ENCODE peak calls at places on chromosomes 3 and 15, in nine cellular contexts. One of them, this sample, is unnamed.

GRCh38 chr3:33278106-33278672 is 947 bp downstream of the FBXL2 start:
- DNase-seq in adipocyte: peak; percentile 44
- DNase-seq in HepG2: no peak
- DNase-seq in astrocyte: no peak
- DNase-seq in IMR-90: no peak
- DNase-seq in neuronal stem cell: no peak
- DNase-seq in endothelial cell of umbilical vein: peak; percentile 32
- DNase-seq in keratinocyte: no peak
- DNase-seq in HCT116: no peak
- DNase-seq in this sample: no peak

GRCh38 chr3:50675179-50676030 is 678 bp downstream of the DOCK3 start:
- DNase-seq in astrocyte: no peak
- DNase-seq in neuronal stem cell: peak; percentile 56
- DNase-seq in keratinocyte: no peak
- DNase-seq in HepG2: no peak
- DNase-seq in HCT116: no peak
- DNase-seq in adipocyte: peak; percentile 21
- DNase-seq in endothelial cell of umbilical vein: no peak
- DNase-seq in IMR-90: no peak
- DNase-seq in this sample: no peak

GRCh38 chr3:146646251-146646650 is 41.1 kb upstream of the PLSCR5 start:
- DNase-seq in adipocyte: no peak
- DNase-seq in keratinocyte: no peak
- DNase-seq in neuronal stem cell: no peak
- DNase-seq in HCT116: no peak
- DNase-seq in IMR-90: no peak
- DNase-seq in endothelial cell of umbilical vein: no peak
- DNase-seq in astrocyte: no peak
- DNase-seq in HepG2: no peak
- DNase-seq in this sample: no peak

GRCh38 chr15:66955871-66956585 is 109.4 kb upstream of the SMAD3 start:
- DNase-seq in neuronal stem cell: no peak
- DNase-seq in IMR-90: peak; percentile 80
- DNase-seq in keratinocyte: peak; percentile 56
- DNase-seq in HCT116: peak; percentile 56
- DNase-seq in HepG2: no peak
- DNase-seq in astrocyte: peak; percentile 75
- DNase-seq in adipocyte: no peak
- DNase-seq in endothelial cell of umbilical vein: peak; percentile 85
- DNase-seq in this sample: no peak

GRCh38 chr3:129633751-129634481 is 27.4 kb upstream of the PLXND1 start:
- DNase-seq in HepG2: no peak
- DNase-seq in astrocyte: no peak
- DNase-seq in keratinocyte: no peak
- DNase-seq in endothelial cell of umbilical vein: no peak
- DNase-seq in IMR-90: no peak
- DNase-seq in HCT116: no peak
- DNase-seq in neuronal stem cell: no peak
- DNase-seq in adipocyte: no peak
- DNase-seq in this sample: peak; percentile 45

GRCh38 chr15:51401872-51402517 is 60.5 kb downstream of the GLDN start:
- DNase-seq in astrocyte: no peak
- DNase-seq in IMR-90: peak; percentile 26
- DNase-seq in adipocyte: peak; percentile 55
- DNase-seq in HCT116: no peak
- DNase-seq in endothelial cell of umbilical vein: peak; percentile 13
- DNase-seq in neuronal stem cell: peak; percentile 39
- DNase-seq in keratinocyte: no peak
- DNase-seq in HepG2: peak; percentile 23
- DNase-seq in this sample: no peak

GRCh38 chr3:114686624-114687023 is 392.8 kb downstream of the TIGIT start:
- DNase-seq in adipocyte: peak; percentile 12
- DNase-seq in keratinocyte: no peak
- DNase-seq in HCT116: no peak
- DNase-seq in astrocyte: no peak
- DNase-seq in IMR-90: no peak
- DNase-seq in neuronal stem cell: no peak
- DNase-seq in endothelial cell of umbilical vein: peak; percentile 2
- DNase-seq in HepG2: no peak
- DNase-seq in this sample: no peak

GRCh38 chr3:59483191-59483590 is 433.4 kb upstream of the CFAP20DC start:
- DNase-seq in neuronal stem cell: no peak
- DNase-seq in HepG2: no peak
- DNase-seq in endothelial cell of umbilical vein: no peak
- DNase-seq in IMR-90: no peak
- DNase-seq in HCT116: no peak
- DNase-seq in adipocyte: no peak
- DNase-seq in astrocyte: no peak
- DNase-seq in keratinocyte: no peak
- DNase-seq in this sample: no peak

GRCh38 chr3:119428538-119428937 is 34.9 kb downstream of the TMEM39A start:
- DNase-seq in keratinocyte: no peak
- DNase-seq in HepG2: peak; percentile 20
- DNase-seq in astrocyte: no peak
- DNase-seq in HCT116: no peak
- DNase-seq in adipocyte: no peak
- DNase-seq in endothelial cell of umbilical vein: no peak
- DNase-seq in IMR-90: no peak
- DNase-seq in neuronal stem cell: no peak
- DNase-seq in this sample: no peak

GRCh38 chr3:129312021-129312639 is 33.5 kb downstream of the HMCES start:
- DNase-seq in IMR-90: peak; percentile 55
- DNase-seq in endothelial cell of umbilical vein: no peak
- DNase-seq in neuronal stem cell: no peak
- DNase-seq in HepG2: no peak
- DNase-seq in HCT116: no peak
- DNase-seq in astrocyte: no peak
- DNase-seq in adipocyte: no peak
- DNase-seq in keratinocyte: no peak
- DNase-seq in this sample: no peak

GRCh38 chr15:52797625-52798501 is 7.7 kb upstream of the ONECUT1 start:
- DNase-seq in adipocyte: no peak
- DNase-seq in HCT116: no peak
- DNase-seq in HepG2: no peak
- DNase-seq in astrocyte: no peak
- DNase-seq in neuronal stem cell: peak; percentile 15
- DNase-seq in IMR-90: no peak
- DNase-seq in endothelial cell of umbilical vein: no peak
- DNase-seq in keratinocyte: no peak
- DNase-seq in this sample: peak; percentile 83

GRCh38 chr3:191328383-191328962 is 721 bp upstream of the CCDC50 start:
- DNase-seq in neuronal stem cell: no peak
- DNase-seq in adipocyte: no peak
- DNase-seq in keratinocyte: no peak
- DNase-seq in astrocyte: peak; percentile 46
- DNase-seq in HCT116: no peak
- DNase-seq in endothelial cell of umbilical vein: peak; percentile 22
- DNase-seq in HepG2: no peak
- DNase-seq in IMR-90: no peak
- DNase-seq in this sample: no peak
- H3K9ac ChIP-seq in neuronal stem cell: no peak overlapping the region
- H3K9ac ChIP-seq in adipocyte: peak overlapping the region; percentile 92
- H3K9ac ChIP-seq in keratinocyte: peak overlapping the region; percentile 91
- H3K9ac ChIP-seq in astrocyte: peak overlapping the region; percentile 98
- H3K9ac ChIP-seq in HCT116: peak overlapping the region; percentile 84
- H3K9ac ChIP-seq in endothelial cell of umbilical vein: peak overlapping the region; percentile 98
- H3K9ac ChIP-seq in HepG2: peak overlapping the region; percentile 94
- H3K9ac ChIP-seq in IMR-90: peak overlapping the region; percentile 100
- H3K9ac ChIP-seq in this sample: no peak overlapping the region

GRCh38 chr3:61780455-61781239 is 219.3 kb downstream of the PTPRG start:
- DNase-seq in HCT116: no peak
- DNase-seq in endothelial cell of umbilical vein: no peak
- DNase-seq in keratinocyte: no peak
- DNase-seq in adipocyte: no peak
- DNase-seq in astrocyte: no peak
- DNase-seq in HepG2: no peak
- DNase-seq in neuronal stem cell: no peak
- DNase-seq in IMR-90: no peak
- DNase-seq in this sample: no peak

GRCh38 chr3:61788623-61789507 is 227.5 kb downstream of the PTPRG start:
- DNase-seq in endothelial cell of umbilical vein: no peak
- DNase-seq in astrocyte: no peak
- DNase-seq in adipocyte: no peak
- DNase-seq in neuronal stem cell: no peak
- DNase-seq in HCT116: no peak
- DNase-seq in HepG2: no peak
- DNase-seq in keratinocyte: no peak
- DNase-seq in IMR-90: no peak
- DNase-seq in this sample: no peak

GRCh38 chr3:61789861-61790260 is 228.5 kb downstream of the PTPRG start:
- DNase-seq in endothelial cell of umbilical vein: peak; percentile 32
- DNase-seq in IMR-90: no peak
- DNase-seq in adipocyte: no peak
- DNase-seq in HCT116: no peak
- DNase-seq in keratinocyte: no peak
- DNase-seq in neuronal stem cell: no peak
- DNase-seq in HepG2: no peak
- DNase-seq in astrocyte: no peak
- DNase-seq in this sample: no peak

GRCh38 chr3:61783993-61784718 is 222.8 kb downstream of the PTPRG start:
- DNase-seq in HCT116: no peak
- DNase-seq in HepG2: no peak
- DNase-seq in IMR-90: peak; percentile 88
- DNase-seq in adipocyte: peak; percentile 34
- DNase-seq in astrocyte: peak; percentile 82
- DNase-seq in endothelial cell of umbilical vein: no peak
- DNase-seq in keratinocyte: no peak
- DNase-seq in neuronal stem cell: no peak
- DNase-seq in this sample: peak; percentile 6
- H3K9ac ChIP-seq in HCT116: no peak overlapping the region
- H3K9ac ChIP-seq in HepG2: no peak overlapping the region
- H3K9ac ChIP-seq in IMR-90: no peak overlapping the region
- H3K9ac ChIP-seq in adipocyte: no peak overlapping the region
- H3K9ac ChIP-seq in astrocyte: no peak overlapping the region
- H3K9ac ChIP-seq in endothelial cell of umbilical vein: no peak overlapping the region
- H3K9ac ChIP-seq in keratinocyte: no peak overlapping the region
- H3K9ac ChIP-seq in neuronal stem cell: no peak overlapping the region
- H3K9ac ChIP-seq in this sample: no peak overlapping the region

DNA sequence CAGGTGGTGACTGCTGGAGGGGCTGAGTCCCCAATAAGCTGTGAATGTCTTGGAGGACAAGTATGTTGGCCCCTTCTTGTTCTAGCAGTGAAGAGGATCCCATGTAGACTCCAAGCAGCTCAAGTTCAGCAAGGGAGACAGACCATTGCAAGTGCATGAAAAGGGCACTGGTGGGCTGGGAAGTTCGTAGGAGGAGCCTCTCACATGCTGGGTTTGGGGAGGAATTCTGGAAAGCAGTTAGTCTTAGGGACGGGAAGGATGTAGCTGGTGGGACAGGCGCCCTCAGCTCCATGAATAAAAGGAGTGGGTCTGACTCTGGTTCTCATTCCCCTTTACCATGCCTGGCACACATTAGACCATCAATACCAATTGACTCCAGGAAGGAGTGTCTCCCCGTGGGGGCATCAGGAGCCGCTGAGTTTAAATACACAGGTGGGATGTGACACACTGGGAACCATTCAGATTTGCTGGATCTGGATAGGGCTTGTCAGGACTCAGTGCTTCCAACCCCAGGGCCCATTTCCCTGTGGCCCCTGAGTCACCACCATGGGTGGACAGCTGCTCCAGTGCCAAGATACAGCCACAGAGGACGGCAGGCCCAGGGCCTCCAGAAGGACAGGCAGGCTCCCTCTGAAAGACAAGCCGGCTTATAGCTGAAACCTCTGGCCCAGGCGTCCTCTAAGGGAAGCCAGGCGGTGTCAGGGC is 554 bp upstream of the XYLB start:
- DNase-seq in keratinocyte: no peak
- DNase-seq in endothelial cell of umbilical vein: no peak
- DNase-seq in adipocyte: no peak
- DNase-seq in astrocyte: no peak
- DNase-seq in HepG2: no peak
- DNase-seq in HCT116: no peak
- DNase-seq in IMR-90: no peak
- DNase-seq in neuronal stem cell: no peak
- DNase-seq in this sample: no peak
- H3K9ac ChIP-seq in keratinocyte: peak overlapping the region; percentile 67
- H3K9ac ChIP-seq in endothelial cell of umbilical vein: no peak overlapping the region
- H3K9ac ChIP-seq in adipocyte: peak overlapping the region; percentile 88
- H3K9ac ChIP-seq in astrocyte: peak overlapping the region; percentile 64
- H3K9ac ChIP-seq in HepG2: peak overlapping the region; percentile 91
- H3K9ac ChIP-seq in HCT116: peak overlapping the region; percentile 91
- H3K9ac ChIP-seq in IMR-90: peak overlapping the region; percentile 34
- H3K9ac ChIP-seq in neuronal stem cell: no peak overlapping the region
- H3K9ac ChIP-seq in this sample: peak overlapping the region; percentile 87

GRCh38 chr3:47421741-47422649 is 41.2 kb downstream of the PTPN23 start:
- DNase-seq in IMR-90: no peak
- DNase-seq in adipocyte: peak; percentile 13
- DNase-seq in endothelial cell of umbilical vein: no peak
- DNase-seq in HCT116: no peak
- DNase-seq in keratinocyte: no peak
- DNase-seq in neuronal stem cell: no peak
- DNase-seq in HepG2: no peak
- DNase-seq in astrocyte: peak; percentile 6
- DNase-seq in this sample: peak; percentile 25
- H3K9ac ChIP-seq in IMR-90: no peak overlapping the region
- H3K9ac ChIP-seq in adipocyte: peak overlapping the region; percentile 79
- H3K9ac ChIP-seq in endothelial cell of umbilical vein: no peak overlapping the region
- H3K9ac ChIP-seq in HCT116: no peak overlapping the region
- H3K9ac ChIP-seq in keratinocyte: no peak overlapping the region
- H3K9ac ChIP-seq in neuronal stem cell: peak overlapping the region; percentile 13
- H3K9ac ChIP-seq in HepG2: no peak overlapping the region
- H3K9ac ChIP-seq in astrocyte: no peak overlapping the region
- H3K9ac ChIP-seq in this sample: peak overlapping the region; percentile 49

GRCh38 chr15:74426404-74427281 is 7.1 kb downstream of the SEMA7A start:
- DNase-seq in HepG2: no peak
- DNase-seq in IMR-90: no peak
- DNase-seq in keratinocyte: no peak
- DNase-seq in astrocyte: no peak
- DNase-seq in adipocyte: no peak
- DNase-seq in neuronal stem cell: no peak
- DNase-seq in endothelial cell of umbilical vein: no peak
- DNase-seq in HCT116: no peak
- DNase-seq in this sample: no peak

GRCh38 chr15:74428442-74428787 is 5.3 kb downstream of the SEMA7A start:
- DNase-seq in adipocyte: no peak
- DNase-seq in astrocyte: no peak
- DNase-seq in HCT116: no peak
- DNase-seq in endothelial cell of umbilical vein: no peak
- DNase-seq in neuronal stem cell: no peak
- DNase-seq in HepG2: no peak
- DNase-seq in IMR-90: no peak
- DNase-seq in keratinocyte: no peak
- DNase-seq in this sample: no peak

GRCh38 chr15:74429784-74430141 is 4.0 kb downstream of the SEMA7A start:
- DNase-seq in HepG2: no peak
- DNase-seq in astrocyte: no peak
- DNase-seq in keratinocyte: no peak
- DNase-seq in endothelial cell of umbilical vein: no peak
- DNase-seq in neuronal stem cell: no peak
- DNase-seq in HCT116: no peak
- DNase-seq in IMR-90: no peak
- DNase-seq in adipocyte: no peak
- DNase-seq in this sample: no peak

GRCh38 chr15:74428970-74429783 is 4.6 kb downstream of the SEMA7A start:
- DNase-seq in endothelial cell of umbilical vein: no peak
- DNase-seq in HepG2: no peak
- DNase-seq in keratinocyte: no peak
- DNase-seq in IMR-90: no peak
- DNase-seq in HCT116: no peak
- DNase-seq in astrocyte: no peak
- DNase-seq in adipocyte: no peak
- DNase-seq in neuronal stem cell: no peak
- DNase-seq in this sample: no peak

GRCh38 chr15:74427607-74428441 is 5.9 kb downstream of the SEMA7A start:
- DNase-seq in HCT116: no peak
- DNase-seq in astrocyte: no peak
- DNase-seq in endothelial cell of umbilical vein: no peak
- DNase-seq in neuronal stem cell: no peak
- DNase-seq in HepG2: peak; percentile 58
- DNase-seq in IMR-90: no peak
- DNase-seq in adipocyte: no peak
- DNase-seq in keratinocyte: no peak
- DNase-seq in this sample: no peak
- H3K9ac ChIP-seq in HCT116: no peak overlapping the region
- H3K9ac ChIP-seq in astrocyte: no peak overlapping the region
- H3K9ac ChIP-seq in endothelial cell of umbilical vein: no peak overlapping the region
- H3K9ac ChIP-seq in neuronal stem cell: no peak overlapping the region
- H3K9ac ChIP-seq in HepG2: no peak overlapping the region
- H3K9ac ChIP-seq in IMR-90: no peak overlapping the region
- H3K9ac ChIP-seq in adipocyte: no peak overlapping the region
- H3K9ac ChIP-seq in keratinocyte: no peak overlapping the region
- H3K9ac ChIP-seq in this sample: no peak overlapping the region

This sample was measured in DND-41.